ENCODE peak calls at places on chromosome 3, in four cellular contexts. N is mesendoderm, O is EH, U is RCC 7860. H is an unnamed sample.
A peak's percentile ranks its signal among the peaks of the same experiment; 100 is the strongest.

GRCh38 chr3:120214161-120214560 is 70.9 kb downstream of the GPR156 start:
- DNase-seq in O (no peak), U (no peak), N (no peak), H (no peak)

GRCh38 chr3:195876297-195877031 is 31.9 kb downstream of the TNK2 start:
- DNase-seq in N (no peak), U (peak; percentile 7), O (no peak), H (no peak)

GRCh38 chr3:193939527-193939926 is 196.4 kb upstream of the HES1 start:
- DNase-seq in N (no peak), U (no peak), O (no peak), H (no peak)

GRCh38 chr3:107068980-107069379 is 308.3 kb upstream of the CCDC54 start:
- DNase-seq in O (peak; percentile 71), N (peak; percentile 53), U (peak; percentile 45), H (peak; percentile 82)

GRCh38 chr3:161265916-161266571 is 44.9 kb downstream of the NMD3 start:
- DNase-seq in O (peak; percentile 58), N (no peak), U (no peak), H (no peak)

GRCh38 chr3:140682586-140682985 is 4.7 kb downstream of the TRIM42 start:
- DNase-seq in O (no peak), U (no peak), N (no peak), H (no peak)

GRCh38 chr3:193490989-193491388 is 63.7 kb downstream of the ATP13A4 start:
- DNase-seq in O (no peak), U (no peak), N (no peak), H (no peak)

GRCh38 chr3:61807865-61808276 is 246.5 kb downstream of the PTPRG start:
- DNase-seq in O (peak; percentile 36), N (peak; percentile 51), U (no peak), H (peak; percentile 43)

GRCh38 chr3:8660271-8660731 is 15.7 kb upstream of the SSUH2 start:
- DNase-seq in N (peak; percentile 69), O (peak; percentile 69), U (no peak), H (peak; percentile 81)

GRCh38 chr3:157479464-157480243 is 23.6 kb downstream of the VEPH1 start:
- DNase-seq in U (no peak), N (no peak), O (no peak), H (no peak)

GRCh38 chr3:107676469-107677309 is 153.9 kb downstream of the BBX start:
- DNase-seq in O (peak; percentile 30), U (peak; percentile 30), N (no peak), H (peak; percentile 42)

GRCh38 chr3:33025648-33026178 is 71.2 kb downstream of the GLB1 start:
- DNase-seq in N (no peak), U (no peak), O (no peak), H (no peak)

GRCh38 chr3:59821274-59821673 is 771.4 kb upstream of the CFAP20DC start:
- DNase-seq in O (no peak), N (peak; percentile 63), U (no peak), H (peak; percentile 30)

GRCh38 chr3:175127075-175127662 is 268.0 kb downstream of the NAALADL2 start:
- DNase-seq in O (no peak), U (no peak), N (no peak), H (no peak)

GRCh38 chr3:134959516-134959915 is 164.5 kb downstream of the EPHB1 start:
- DNase-seq in U (no peak), O (no peak), N (no peak), H (no peak)

GRCh38 chr3:49296781-49297420 is 19.9 kb upstream of the C3orf62 start:
- DNase-seq in N (no peak), U (no peak), O (peak; percentile 50), H (peak; percentile 8)

GRCh38 chr3:61053781-61054496 is 197.3 kb downstream of the FHIT start:
- DNase-seq in U (no peak), O (no peak), N (no peak), H (no peak)

GRCh38 chr3:187975571-187976360 is 178.2 kb upstream of the LPP start:
- DNase-seq in N (peak; percentile 60), U (no peak), O (peak; percentile 32), H (peak; percentile 86)

GRCh38 chr3:197362086-197362485 is 63.7 kb upstream of the DLG1 start:
- DNase-seq in O (no peak), U (no peak), N (no peak), H (no peak)

GRCh38 chr3:169623971-169624370 is 39.5 kb downstream of the MECOM start:
- DNase-seq in O (no peak), U (no peak), N (no peak), H (no peak)

GRCh38 chr3:195260286-195260905 is 10.6 kb downstream of the XXYLT1 start:
- DNase-seq in N (peak; percentile 82), O (peak; percentile 35), U (no peak), H (no peak)

GRCh38 chr3:11273945-11274344 is 1.7 kb downstream of the ATG7 start:
- DNase-seq in O (no peak), U (no peak), N (no peak), H (no peak)

GRCh38 chr3:178097576-178097975 is 438.7 kb upstream of the KCNMB2 start:
- DNase-seq in U (no peak), N (no peak), O (peak; percentile 86), H (peak; percentile 47)

GRCh38 chr3:43970920-43971319 is 270.8 kb upstream of the TOPAZ1 start:
- DNase-seq in N (no peak), O (no peak), U (no peak), H (no peak)

GRCh38 chr3:41525288-41526064 is 326.2 kb downstream of the CTNNB1 start:
- DNase-seq in O (no peak), N (peak; percentile 2), U (no peak), H (no peak)

GRCh38 chr3:13011369-13012227 is 61.6 kb downstream of the IQSEC1 start:
- DNase-seq in O (no peak), N (no peak), U (no peak), H (no peak)

GRCh38 chr3:13451301-13451673 is 28.8 kb upstream of the HDAC11 start:
- DNase-seq in U (peak; percentile 12), O (no peak), N (no peak), H (no peak)

GRCh38 chr3:901953-902778 is 190.7 kb upstream of the CNTN6 start:
- DNase-seq in O (no peak), N (no peak), U (no peak), H (peak; percentile 15)

GRCh38 chr3:44339181-44339741 is 695 bp downstream of the TCAIM start:
- DNase-seq in U (no peak), O (no peak), N (no peak), H (peak; percentile 12)

GRCh38 chr3:184129012-184129411 is 6.1 kb upstream of the EIF2B5 start:
- DNase-seq in N (peak; percentile 74), O (peak; percentile 67), U (no peak), H (peak; percentile 51)

GRCh38 chr3:138944842-138945645 is 1.9 kb downstream of the FOXL2 start:
- DNase-seq in N (peak; percentile 78), U (no peak), O (no peak), H (no peak)

GRCh38 chr3:148881286-148881685 is 16.2 kb downstream of the CPA3 start:
- DNase-seq in O (peak; percentile 66), N (no peak), U (no peak), H (peak; percentile 34)

GRCh38 chr3:142973217-142974009 is 9.9 kb upstream of the PAQR9 start:
- DNase-seq in N (no peak), O (no peak), U (no peak), H (no peak)

H was measured in astrocyte of the spinal cord.